ENCODE peak calls at places on chromosomes 2 and 18, in nine cellular contexts. One of them, this sample, is unnamed.

GRCh38 chr2:151021747-151022450 is 239.8 kb downstream of the RBM43 start:
- DNase-seq in HepG2: no peak
- DNase-seq in breast epithelium: no peak
- DNase-seq in A549: no peak
- DNase-seq in transverse colon: no peak
- DNase-seq in esophagus squamous epithelium: no peak
- DNase-seq in H1: no peak
- DNase-seq in heart left ventricle: no peak
- DNase-seq in uterus: no peak
- DNase-seq in this sample: no peak

GRCh38 chr2:111007757-111008688 is 112.7 kb upstream of the BCL2L11 start:
- DNase-seq in HepG2: peak
- DNase-seq in breast epithelium: no peak
- DNase-seq in A549: peak
- DNase-seq in transverse colon: no peak
- DNase-seq in esophagus squamous epithelium: no peak
- DNase-seq in H1: no peak
- DNase-seq in heart left ventricle: no peak
- DNase-seq in uterus: no peak
- DNase-seq in this sample: no peak

GRCh38 chr2:64730551-64731305 is 77.0 kb upstream of the SERTAD2 start:
- DNase-seq in HepG2: peak
- DNase-seq in breast epithelium: no peak
- DNase-seq in A549: no peak
- DNase-seq in transverse colon: peak
- DNase-seq in esophagus squamous epithelium: no peak
- DNase-seq in H1: no peak
- DNase-seq in heart left ventricle: peak
- DNase-seq in uterus: peak
- DNase-seq in this sample: peak

GRCh38 chr18:31399336-31400032 is 22.9 kb downstream of the DSG4 start:
- DNase-seq in HepG2: peak
- DNase-seq in breast epithelium: no peak
- DNase-seq in A549: no peak
- DNase-seq in transverse colon: peak
- DNase-seq in esophagus squamous epithelium: no peak
- DNase-seq in H1: no peak
- DNase-seq in heart left ventricle: no peak
- DNase-seq in uterus: no peak
- DNase-seq in this sample: no peak

GRCh38 chr2:241539616-241540374 is 18.8 kb upstream of the BOK start:
- DNase-seq in HepG2: no peak
- DNase-seq in breast epithelium: no peak
- DNase-seq in A549: no peak
- DNase-seq in transverse colon: no peak
- DNase-seq in esophagus squamous epithelium: no peak
- DNase-seq in H1: no peak
- DNase-seq in heart left ventricle: no peak
- DNase-seq in uterus: no peak
- DNase-seq in this sample: no peak

GRCh38 chr2:206614825-206615224 is 27.5 kb upstream of the FAM237A start:
- DNase-seq in HepG2: no peak
- DNase-seq in breast epithelium: no peak
- DNase-seq in A549: peak
- DNase-seq in transverse colon: no peak
- DNase-seq in esophagus squamous epithelium: no peak
- DNase-seq in H1: no peak
- DNase-seq in heart left ventricle: no peak
- DNase-seq in uterus: no peak
- DNase-seq in this sample: peak

GRCh38 chr2:16394072-16394985 is 271.3 kb downstream of the CYRIA start:
- DNase-seq in HepG2: peak
- DNase-seq in breast epithelium: no peak
- DNase-seq in A549: no peak
- DNase-seq in transverse colon: no peak
- DNase-seq in esophagus squamous epithelium: no peak
- DNase-seq in H1: no peak
- DNase-seq in heart left ventricle: no peak
- DNase-seq in uterus: no peak
- DNase-seq in this sample: no peak

GRCh38 chr18:74412106-74412880 is 44.8 kb downstream of the DIPK1C start:
- DNase-seq in HepG2: no peak
- DNase-seq in breast epithelium: no peak
- DNase-seq in A549: no peak
- DNase-seq in transverse colon: no peak
- DNase-seq in esophagus squamous epithelium: no peak
- DNase-seq in H1: peak
- DNase-seq in heart left ventricle: no peak
- DNase-seq in uterus: no peak
- DNase-seq in this sample: no peak

GRCh38 chr2:61647044-61647443 is 108.9 kb upstream of the XPO1 start:
- DNase-seq in HepG2: no peak
- DNase-seq in breast epithelium: no peak
- DNase-seq in A549: no peak
- DNase-seq in transverse colon: no peak
- DNase-seq in esophagus squamous epithelium: no peak
- DNase-seq in H1: no peak
- DNase-seq in heart left ventricle: no peak
- DNase-seq in uterus: no peak
- DNase-seq in this sample: no peak

GRCh38 chr2:105936954-105937353 is 192.2 kb downstream of the NCK2 start:
- DNase-seq in HepG2: no peak
- DNase-seq in breast epithelium: no peak
- DNase-seq in A549: no peak
- DNase-seq in transverse colon: no peak
- DNase-seq in esophagus squamous epithelium: no peak
- DNase-seq in H1: no peak
- DNase-seq in heart left ventricle: no peak
- DNase-seq in uterus: no peak
- DNase-seq in this sample: no peak

GRCh38 chr2:105935048-105935447 is 190.3 kb downstream of the NCK2 start:
- DNase-seq in HepG2: no peak
- DNase-seq in breast epithelium: no peak
- DNase-seq in A549: no peak
- DNase-seq in transverse colon: no peak
- DNase-seq in esophagus squamous epithelium: no peak
- DNase-seq in H1: no peak
- DNase-seq in heart left ventricle: no peak
- DNase-seq in uterus: no peak
- DNase-seq in this sample: no peak

GRCh38 chr2:105934467-105934866 is 189.8 kb downstream of the NCK2 start:
- DNase-seq in HepG2: peak
- DNase-seq in breast epithelium: no peak
- DNase-seq in A549: no peak
- DNase-seq in transverse colon: no peak
- DNase-seq in esophagus squamous epithelium: no peak
- DNase-seq in H1: no peak
- DNase-seq in heart left ventricle: no peak
- DNase-seq in uterus: no peak
- DNase-seq in this sample: no peak

GRCh38 chr2:105932582-105932981 is 187.9 kb downstream of the NCK2 start:
- DNase-seq in HepG2: no peak
- DNase-seq in breast epithelium: no peak
- DNase-seq in A549: no peak
- DNase-seq in transverse colon: no peak
- DNase-seq in esophagus squamous epithelium: no peak
- DNase-seq in H1: no peak
- DNase-seq in heart left ventricle: no peak
- DNase-seq in uterus: no peak
- DNase-seq in this sample: no peak

GRCh38 chr2:105933906-105934305 is 189.2 kb downstream of the NCK2 start:
- DNase-seq in HepG2: no peak
- DNase-seq in breast epithelium: no peak
- DNase-seq in A549: no peak
- DNase-seq in transverse colon: no peak
- DNase-seq in esophagus squamous epithelium: no peak
- DNase-seq in H1: no peak
- DNase-seq in heart left ventricle: no peak
- DNase-seq in uterus: no peak
- DNase-seq in this sample: no peak
- TF ChIP-seq POLR2A in HepG2: no peak
- TF ChIP-seq POLR2A in breast epithelium: no peak
- TF ChIP-seq POLR2A in A549: no peak
- TF ChIP-seq POLR2A in transverse colon: no peak
- TF ChIP-seq POLR2A in esophagus squamous epithelium: no peak
- TF ChIP-seq POLR2A in H1: no peak
- TF ChIP-seq POLR2A in heart left ventricle: no peak
- TF ChIP-seq POLR2A in uterus: no peak
- TF ChIP-seq POLR2A in this sample: no peak

GRCh38 chr2:68483011-68483410 is 15.6 kb downstream of the APLF start:
- DNase-seq in HepG2: no peak
- DNase-seq in breast epithelium: no peak
- DNase-seq in A549: no peak
- DNase-seq in transverse colon: no peak
- DNase-seq in esophagus squamous epithelium: no peak
- DNase-seq in H1: no peak
- DNase-seq in heart left ventricle: no peak
- DNase-seq in uterus: no peak
- DNase-seq in this sample: no peak
- TF ChIP-seq POLR2A in HepG2: no peak
- TF ChIP-seq POLR2A in breast epithelium: no peak
- TF ChIP-seq POLR2A in A549: no peak
- TF ChIP-seq POLR2A in transverse colon: no peak
- TF ChIP-seq POLR2A in esophagus squamous epithelium: no peak
- TF ChIP-seq POLR2A in H1: no peak
- TF ChIP-seq POLR2A in heart left ventricle: no peak
- TF ChIP-seq POLR2A in uterus: no peak
- TF ChIP-seq POLR2A in this sample: no peak

DNA sequence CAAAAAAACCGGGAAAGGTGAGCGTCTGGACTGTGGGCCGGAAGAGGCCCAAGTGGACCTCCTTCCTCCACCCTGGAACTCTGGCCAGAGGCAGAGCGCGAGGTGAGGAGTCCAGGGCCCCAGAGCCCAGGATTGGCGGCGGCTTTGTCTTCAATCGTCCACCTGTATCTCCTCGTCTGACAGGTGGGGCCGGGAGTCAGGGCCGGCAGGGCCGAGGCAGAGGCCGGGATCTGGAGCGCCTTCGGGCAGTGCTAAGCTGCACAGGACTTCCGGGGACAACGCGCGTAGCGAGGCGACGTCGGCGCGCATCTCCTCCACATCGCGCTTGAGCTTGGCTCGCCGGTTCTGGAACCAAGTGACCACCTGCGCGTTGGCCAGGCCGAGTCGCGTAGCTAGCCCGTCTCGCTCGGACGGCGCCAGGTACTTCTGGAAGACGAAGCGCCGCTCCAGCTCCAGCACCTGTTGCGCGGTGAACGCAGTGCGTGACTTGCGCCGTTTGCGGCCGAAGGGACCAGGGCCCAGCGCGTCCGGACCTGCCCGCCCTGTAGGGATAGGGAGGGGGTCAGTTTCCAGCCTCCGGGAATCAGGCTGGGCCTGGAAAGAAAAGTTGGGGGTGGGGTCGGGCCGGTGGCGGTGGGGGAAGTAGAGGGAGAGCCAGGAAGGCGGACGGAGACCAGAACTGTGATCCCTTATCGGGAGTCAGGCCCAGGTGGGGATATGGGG is 1.5 kb downstream of the LBX2 start:
- DNase-seq in HepG2: no peak
- DNase-seq in breast epithelium: no peak
- DNase-seq in A549: no peak
- DNase-seq in transverse colon: peak
- DNase-seq in esophagus squamous epithelium: no peak
- DNase-seq in H1: peak
- DNase-seq in heart left ventricle: no peak
- DNase-seq in uterus: no peak
- DNase-seq in this sample: no peak
- TF ChIP-seq POLR2A in HepG2: no peak
- TF ChIP-seq POLR2A in breast epithelium: no peak
- TF ChIP-seq POLR2A in A549: no peak
- TF ChIP-seq POLR2A in transverse colon: peak
- TF ChIP-seq POLR2A in esophagus squamous epithelium: no peak
- TF ChIP-seq POLR2A in H1: no peak
- TF ChIP-seq POLR2A in heart left ventricle: no peak
- TF ChIP-seq POLR2A in uterus: no peak
- TF ChIP-seq POLR2A in this sample: no peak

GRCh38 chr2:9103663-9104277 is 100.3 kb upstream of the MBOAT2 start:
- DNase-seq in HepG2: no peak
- DNase-seq in breast epithelium: no peak
- DNase-seq in A549: no peak
- DNase-seq in transverse colon: no peak
- DNase-seq in esophagus squamous epithelium: no peak
- DNase-seq in H1: no peak
- DNase-seq in heart left ventricle: no peak
- DNase-seq in uterus: no peak
- DNase-seq in this sample: no peak

GRCh38 chr2:9101763-9102425 is 98.4 kb upstream of the MBOAT2 start:
- DNase-seq in HepG2: no peak
- DNase-seq in breast epithelium: no peak
- DNase-seq in A549: no peak
- DNase-seq in transverse colon: no peak
- DNase-seq in esophagus squamous epithelium: no peak
- DNase-seq in H1: no peak
- DNase-seq in heart left ventricle: no peak
- DNase-seq in uterus: no peak
- DNase-seq in this sample: no peak

GRCh38 chr2:9100080-9100876 is 96.8 kb upstream of the MBOAT2 start:
- DNase-seq in HepG2: no peak
- DNase-seq in breast epithelium: no peak
- DNase-seq in A549: no peak
- DNase-seq in transverse colon: no peak
- DNase-seq in esophagus squamous epithelium: no peak
- DNase-seq in H1: no peak
- DNase-seq in heart left ventricle: no peak
- DNase-seq in uterus: no peak
- DNase-seq in this sample: no peak

GRCh38 chr2:9105601-9106337 is 100.8 kb upstream of the ASAP2 start:
- DNase-seq in HepG2: no peak
- DNase-seq in breast epithelium: no peak
- DNase-seq in A549: no peak
- DNase-seq in transverse colon: no peak
- DNase-seq in esophagus squamous epithelium: no peak
- DNase-seq in H1: no peak
- DNase-seq in heart left ventricle: no peak
- DNase-seq in uterus: no peak
- DNase-seq in this sample: no peak

DNA sequence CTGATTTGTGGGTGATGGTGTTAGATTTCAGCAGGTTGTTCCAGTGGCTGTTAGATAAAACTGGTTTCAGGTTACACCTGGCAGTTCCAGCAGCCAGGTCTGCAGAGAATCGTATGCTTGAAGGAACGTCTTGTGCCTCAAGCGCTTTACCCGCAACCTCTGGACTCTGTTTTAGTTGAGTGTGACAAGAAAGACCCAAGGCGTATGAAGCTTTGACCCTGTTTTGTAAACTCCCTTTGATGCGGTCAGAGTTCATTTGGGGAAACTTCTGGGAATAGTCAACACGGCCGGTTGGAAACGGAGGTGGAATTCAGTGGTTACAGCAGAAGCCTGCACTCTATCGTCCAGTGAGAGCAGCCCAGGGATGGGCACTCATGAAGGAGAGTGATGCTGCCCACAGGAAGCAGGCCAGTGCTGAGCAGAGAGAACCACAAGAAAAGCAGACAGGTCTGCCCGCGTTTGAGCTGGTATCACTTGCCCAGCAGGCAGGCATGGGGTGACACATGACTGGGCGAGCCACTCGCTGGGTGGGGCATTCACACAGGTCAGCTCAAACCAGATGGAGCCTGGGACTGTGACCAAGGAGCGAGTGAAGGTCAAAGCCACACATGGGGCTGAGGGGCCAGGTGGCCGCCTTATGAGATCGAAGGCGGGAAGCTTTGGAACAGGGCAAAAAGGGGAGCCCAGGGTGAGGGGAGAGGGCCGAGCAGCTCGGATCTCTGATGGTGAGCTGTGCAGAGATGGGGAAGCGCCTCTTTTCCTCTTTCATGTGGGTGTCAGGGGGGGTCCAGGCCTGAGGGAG is 99.6 kb upstream of the MBOAT2 start:
- DNase-seq in HepG2: peak
- DNase-seq in breast epithelium: no peak
- DNase-seq in A549: no peak
- DNase-seq in transverse colon: no peak
- DNase-seq in esophagus squamous epithelium: no peak
- DNase-seq in H1: peak
- DNase-seq in heart left ventricle: no peak
- DNase-seq in uterus: no peak
- DNase-seq in this sample: no peak
- TF ChIP-seq POLR2A in HepG2: no peak
- TF ChIP-seq POLR2A in breast epithelium: no peak
- TF ChIP-seq POLR2A in A549: no peak
- TF ChIP-seq POLR2A in transverse colon: no peak
- TF ChIP-seq POLR2A in esophagus squamous epithelium: no peak
- TF ChIP-seq POLR2A in H1: no peak
- TF ChIP-seq POLR2A in heart left ventricle: no peak
- TF ChIP-seq POLR2A in uterus: no peak
- TF ChIP-seq POLR2A in this sample: no peak

This sample was measured in H54.